ENCODE peak calls at places on chromosomes 1 and 21, in six cellular contexts. M is cardiac muscle cell, N is left ventricle myocardium inferior, W is heart left ventricle, I is upper lobe of right lung, P is osteoblast. R is an unnamed sample. For H3K4me1, the result is how much of the 10 kb centered on the place peaks cover.

GRCh38 chr1:151060241-151061011 is at the start of gene MLLT11:
- DNase-seq in P (peak), I (no peak), M (peak), N (peak), W (peak), R (no peak)

GRCh38 chr1:228500901-228501871 is 14.0 kb downstream of the RNF187 start:
- DNase-seq in P (peak), I (peak), M (peak), W (peak), N (peak), R (no peak)

GRCh38 chr21:38293113-38293512 is 36.3 kb downstream of the KCNJ15 start:
- DNase-seq in N (no peak), M (no peak), W (no peak), I (no peak), P (no peak), R (no peak)

GRCh38 chr21:38250991-38251418 is 5.8 kb upstream of the KCNJ15 start:
- DNase-seq in I (no peak), W (no peak), M (no peak), P (no peak), N (no peak), R (no peak)

GRCh38 chr1:246427611-246428010 is 79.5 kb downstream of the SMYD3 start:
- DNase-seq in W (no peak), I (no peak), P (no peak), N (no peak), M (no peak), R (no peak)

GRCh38 chr1:208107817-208108608 is 136.2 kb downstream of the PLXNA2 start:
- DNase-seq in N (no peak), P (peak), I (no peak), M (peak), W (no peak), R (peak)

GRCh38 chr1:166133276-166133841 is 33.4 kb downstream of the FAM78B start:
- DNase-seq in I (no peak), W (no peak), P (no peak), N (no peak), M (peak), R (no peak)

GRCh38 chr1:77882411-77882810 is 6.0 kb upstream of the NEXN start:
- DNase-seq in W (no peak), N (no peak), P (no peak), I (no peak), M (no peak), R (no peak)

GRCh38 chr1:30778156-30778978 is 20.8 kb upstream of the LAPTM5 start:
- DNase-seq in M (peak), N (no peak), I (no peak), P (peak), W (no peak), R (peak)

GRCh38 chr1:163897401-163898169 is 575.8 kb downstream of the NUF2 start:
- DNase-seq in W (peak), M (peak), N (peak), I (no peak), P (no peak), R (no peak)

GRCh38 chr1:104056786-104057185 is 307.1 kb downstream of the AMY1C start:
- DNase-seq in W (no peak), M (no peak), P (no peak), N (no peak), I (no peak), R (no peak)

GRCh38 chr1:186175588-186175987 is 199.5 kb downstream of the TPR start:
- DNase-seq in W (no peak), P (no peak), I (no peak), M (peak), N (no peak), R (no peak)

GRCh38 chr1:234647245-234647644 is 37.3 kb upstream of the IRF2BP2 start:
- DNase-seq in I (no peak), M (no peak), P (no peak), W (no peak), N (no peak), R (no peak)

DNA sequence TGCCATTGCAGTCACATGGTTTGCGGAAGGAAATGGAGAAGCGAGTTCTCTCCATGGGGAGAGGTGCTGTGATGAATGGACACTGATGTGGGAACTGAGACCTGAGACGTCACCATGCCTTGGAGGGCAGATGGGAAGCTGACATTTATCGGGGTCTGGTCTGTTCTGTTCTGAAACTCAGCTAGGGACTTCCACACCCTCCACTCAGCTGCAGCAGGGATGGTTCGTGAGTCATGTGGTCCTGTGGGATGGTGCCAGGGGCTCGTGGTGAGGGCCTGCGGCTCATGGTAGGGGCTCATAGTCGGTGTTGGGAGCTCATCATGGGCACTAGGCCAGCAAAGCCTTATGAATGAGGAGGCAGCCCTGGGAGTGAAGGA is 6.1 kb downstream of the GPR137B start:
- DNase-seq in N (no peak), W (no peak), I (no peak), P (peak), M (peak), R (no peak)
- H3K4me1 ChIP-seq in N (half or more), W (under half), I (under half), P (under half), M (under half), R (under half)

GRCh38 chr1:116403506-116404136 is 30.6 kb downstream of the ATP1A1 start:
- DNase-seq in P (peak), M (no peak), I (no peak), W (no peak), N (no peak), R (no peak)

GRCh38 chr1:116404699-116405098 is 31.7 kb downstream of the ATP1A1 start:
- DNase-seq in P (no peak), W (no peak), M (no peak), N (no peak), I (no peak), R (no peak)

GRCh38 chr1:116402333-116402732 is 29.3 kb downstream of the ATP1A1 start:
- DNase-seq in I (no peak), M (no peak), N (no peak), W (no peak), P (no peak), R (no peak)

GRCh38 chr1:116400780-116401179 is 27.7 kb downstream of the ATP1A1 start:
- DNase-seq in I (no peak), N (no peak), M (no peak), W (no peak), P (no peak), R (no peak)

GRCh38 chr1:116401646-116402176 is 28.7 kb downstream of the ATP1A1 start:
- DNase-seq in M (no peak), P (no peak), W (no peak), N (no peak), I (no peak), R (no peak)
- TF ChIP-seq CTCF in M (no peak), P (no peak), W (no peak), N (no peak), I (no peak), R (no peak)

GRCh38 chr1:26754086-26754874 is 33.5 kb upstream of the PIGV start:
- DNase-seq in N (no peak), P (no peak), W (no peak), I (no peak), M (no peak), R (no peak)
- H3K4me1 ChIP-seq in N (half or more), P (under half), W (half or more), I (under half), M (under half), R (under half)

GRCh38 chr1:46174448-46175231 is at the start of gene TSPAN1:
- DNase-seq in W (no peak), M (peak), N (no peak), I (no peak), P (peak), R (no peak)

GRCh38 chr1:46175243-46175642 is 356 bp downstream of the TSPAN1 start:
- DNase-seq in I (no peak), N (no peak), M (no peak), P (no peak), W (no peak), R (no peak)

GRCh38 chr1:46172321-46172720 is 2.6 kb upstream of the TSPAN1 start:
- DNase-seq in M (no peak), I (no peak), N (no peak), P (no peak), W (no peak), R (no peak)

GRCh38 chr1:46171872-46172271 is 3.0 kb upstream of the TSPAN1 start:
- DNase-seq in M (no peak), W (no peak), N (no peak), I (peak), P (no peak), R (no peak)

GRCh38 chr1:46173361-46173856 is 1.5 kb upstream of the TSPAN1 start:
- DNase-seq in M (no peak), N (no peak), P (peak), W (peak), I (no peak), R (no peak)
- TF ChIP-seq CTCF in M (no peak), N (no peak), P (no peak), W (peak), I (no peak), R (no peak)

R was measured in RWPE2.